ENCODE peak calls at places on chromosomes 7 and 10, in four cellular contexts. I, Y, A and W are unnamed samples.
A peak's percentile ranks its signal among the peaks of the same experiment; 100 is the strongest.

GRCh38 chr7:74173866-74174605 is at the start of gene EIF4H:
- DNase-seq in Y (peak; percentile 98), I (peak; percentile 86), A (peak; percentile 95), W (peak; percentile 99)

GRCh38 chr10:25556457-25556856 is 377.6 kb upstream of the MYO3A start:
- DNase-seq in A (peak; percentile 71), I (no peak), Y (no peak), W (no peak)

GRCh38 chr7:25894002-25894901 is 257.7 kb upstream of the NFE2L3 start:
- DNase-seq in A (peak; percentile 39), I (peak; percentile 61), Y (peak; percentile 49), W (peak; percentile 23)

GRCh38 chr10:115706482-115707076 is 566.4 kb downstream of the GFRA1 start:
- DNase-seq in Y (no peak), I (peak; percentile 12), A (peak; percentile 35), W (no peak)

GRCh38 chr7:100126931-100127865 is at the start of gene MBLAC1:
- DNase-seq in I (peak; percentile 87), A (peak; percentile 85), Y (peak; percentile 88), W (peak; percentile 92)

GRCh38 chr7:24024689-24025088 is 259.3 kb upstream of the NPY start:
- DNase-seq in I (no peak), A (no peak), Y (no peak), W (no peak)

GRCh38 chr10:97718659-97719142 is 5.2 kb downstream of the MARVELD1 start:
- DNase-seq in Y (peak; percentile 82), A (peak; percentile 95), I (peak; percentile 75), W (peak; percentile 88)

GRCh38 chr10:70657036-70657435 is 15.3 kb upstream of the ADAMTS14 start:
- DNase-seq in I (no peak), Y (no peak), A (no peak), W (peak; percentile 6)

GRCh38 chr10:87617503-87617902 is 42.2 kb upstream of the PAPSS2 start:
- DNase-seq in A (no peak), I (no peak), Y (no peak), W (no peak)

GRCh38 chr10:74857586-74857985 is 31.2 kb downstream of the KAT6B start:
- DNase-seq in A (no peak), Y (no peak), I (no peak), W (no peak)

GRCh38 chr10:74856940-74857339 is 30.5 kb downstream of the KAT6B start:
- DNase-seq in A (no peak), Y (no peak), I (no peak), W (no peak)

GRCh38 chr10:74854610-74855009 is 28.2 kb downstream of the KAT6B start:
- DNase-seq in I (no peak), Y (no peak), A (no peak), W (no peak)

GRCh38 chr10:74855439-74855838 is 29.0 kb downstream of the KAT6B start:
- DNase-seq in Y (no peak), I (no peak), A (no peak), W (no peak)

GRCh38 chr10:74855027-74855426 is 28.6 kb downstream of the KAT6B start:
- DNase-seq in A (no peak), I (no peak), Y (no peak), W (no peak)
- H3K4me1 ChIP-seq in A (no peaks in the 10 kb centered on the region), I (peaks cover 2% of the 10 kb centered on the region), Y (peaks cover 44% of the 10 kb centered on the region), W (peaks cover 26% of the 10 kb centered on the region)

DNA sequence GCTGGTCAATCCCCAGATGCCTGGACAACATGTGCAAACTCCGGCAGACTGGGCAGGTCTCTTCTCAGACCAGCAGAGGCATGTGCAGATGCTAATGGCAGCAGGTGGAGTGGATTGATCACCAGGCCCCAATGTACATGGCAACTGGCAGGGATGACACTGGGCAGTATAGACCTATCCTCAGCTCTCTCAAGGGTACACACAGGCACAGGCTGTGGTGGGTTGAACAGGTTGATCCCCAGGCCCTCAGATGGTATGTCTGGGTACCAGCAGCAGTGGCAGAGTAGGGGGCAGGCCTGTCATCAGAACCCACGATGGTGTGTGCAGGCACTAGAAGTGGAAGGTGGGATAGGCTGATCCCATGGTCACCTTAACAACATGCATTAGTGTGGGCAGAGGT is 98.7 kb downstream of the LANCL2 start:
- DNase-seq in Y (no peak), I (no peak), A (no peak), W (no peak)
- H3K9me3 ChIP-seq in Y (peaks cover 6% of the 10 kb centered on the region), I (no peaks in the 10 kb centered on the region), A (no peaks in the 10 kb centered on the region), W (peaks cover 8% of the 10 kb centered on the region)

GRCh38 chr10:113399051-113399450 is 153.8 kb upstream of the HABP2 start:
- DNase-seq in A (no peak), Y (no peak), I (no peak), W (no peak)
- H3K27ac ChIP-seq in A (no peak overlapping the region), Y (no peak overlapping the region), I (no peak overlapping the region), W (no peak overlapping the region)

DNA sequence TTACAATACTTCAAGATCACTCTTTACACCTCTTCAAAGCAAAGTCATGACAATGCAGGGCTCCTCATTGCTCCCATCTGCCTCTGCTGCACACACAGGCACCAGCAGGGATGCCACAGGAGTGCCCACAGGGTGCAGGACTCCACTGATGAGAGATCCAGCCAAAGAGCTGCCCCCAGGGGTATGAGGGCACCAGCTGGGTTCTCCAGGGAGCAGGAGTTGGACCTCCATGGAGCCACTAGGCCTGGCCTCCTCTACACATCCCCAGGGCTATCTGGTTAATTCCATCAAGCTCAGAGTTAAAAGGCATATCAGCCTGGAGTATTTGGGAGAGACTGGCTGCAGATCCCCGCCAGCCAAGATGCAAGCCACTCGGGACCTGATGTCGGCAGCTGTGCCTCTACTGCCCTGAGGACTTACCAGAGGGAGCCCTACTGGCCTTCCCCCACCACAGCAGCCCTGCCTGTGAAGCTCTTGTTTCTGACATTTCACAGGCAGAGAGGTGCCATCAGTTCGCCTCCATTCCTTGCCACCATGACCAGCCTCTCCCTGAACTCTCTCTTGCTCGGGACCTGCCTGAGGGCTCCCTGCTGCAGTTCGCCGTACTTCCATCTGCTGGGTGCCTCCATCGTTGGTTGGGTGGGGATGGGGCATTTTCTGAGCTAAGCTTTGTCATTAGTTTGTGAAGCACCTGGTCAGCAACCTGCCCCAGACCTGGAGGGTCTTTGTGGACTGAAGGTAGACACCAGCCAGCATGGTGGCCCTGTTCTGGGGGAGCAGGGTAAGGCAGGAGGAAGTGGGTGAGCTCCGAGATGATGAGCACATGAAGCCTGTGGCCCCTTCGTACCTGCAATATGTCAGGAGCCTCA is 12.5 kb upstream of the TRIM8 start:
- DNase-seq in Y (peak; percentile 15), I (no peak), A (no peak), W (no peak)
- H3K4me1 ChIP-seq in Y (peaks cover 73% of the 10 kb centered on the region), I (peaks cover 68% of the 10 kb centered on the region), A (peaks cover 72% of the 10 kb centered on the region), W (no peaks in the 10 kb centered on the region)

DNA sequence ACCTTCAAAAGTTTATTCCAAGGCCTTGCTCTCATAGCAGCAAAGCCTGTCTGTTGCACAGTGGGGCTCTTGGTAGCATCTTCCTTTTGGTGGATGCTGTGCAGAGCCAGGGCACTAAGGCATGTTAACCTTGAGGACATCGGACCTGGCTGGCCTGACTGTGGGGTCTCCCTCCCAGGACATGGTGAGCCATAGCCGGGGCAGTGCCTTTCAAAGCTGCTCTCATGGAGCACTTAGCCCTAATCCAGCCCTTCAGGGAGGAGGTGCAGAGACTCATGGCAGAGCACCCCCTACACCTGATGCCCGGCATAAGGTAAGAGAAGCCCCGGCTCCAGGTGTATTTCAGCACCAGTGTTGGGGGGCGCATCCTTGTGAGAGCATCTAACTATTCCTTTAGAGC is 941.4 kb upstream of the ZNF722 start:
- DNase-seq in A (no peak), Y (no peak), I (no peak), W (peak; percentile 30)
- H3K9me3 ChIP-seq in A (no peaks in the 10 kb centered on the region), Y (peaks cover 10% of the 10 kb centered on the region), I (no peaks in the 10 kb centered on the region), W (no peaks in the 10 kb centered on the region)

DNA sequence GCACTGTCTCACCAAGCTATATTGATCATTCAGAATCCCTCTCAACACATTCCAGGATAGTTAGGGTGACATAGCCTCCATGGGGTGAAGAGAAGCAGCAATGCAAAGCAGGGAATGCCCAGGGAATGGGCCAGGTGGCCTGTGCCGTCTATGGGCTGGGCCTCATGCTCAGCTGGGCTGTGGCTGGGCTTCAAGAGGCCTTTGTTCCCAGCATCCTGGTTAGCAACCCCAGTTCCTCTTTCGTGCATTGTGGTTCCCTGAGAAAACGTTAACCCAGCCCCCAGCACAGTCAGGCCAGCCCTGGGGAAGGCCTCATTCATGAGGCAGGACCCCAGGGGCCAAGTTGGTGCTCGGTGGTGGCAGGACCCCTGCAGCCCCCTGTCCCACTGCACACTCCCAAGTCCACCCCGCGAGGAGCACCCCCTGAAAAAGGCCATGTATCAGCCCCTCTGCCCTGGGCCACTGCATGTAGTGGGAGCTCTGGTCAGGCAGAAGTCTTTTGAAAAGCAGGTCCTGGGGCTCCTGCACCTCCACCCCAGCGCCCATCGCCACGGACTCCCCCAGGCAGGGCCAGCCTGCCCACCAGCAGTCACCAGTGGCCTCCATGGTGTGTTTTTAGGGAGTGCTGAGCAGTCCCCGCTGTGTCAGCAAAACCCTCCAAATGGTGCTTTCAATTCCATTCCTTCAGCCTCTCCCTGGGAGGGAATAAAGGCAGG is 25.4 kb downstream of the VSIR start:
- DNase-seq in Y (no peak), I (no peak), A (no peak), W (peak; percentile 72)
- H3K27ac ChIP-seq in Y (peak overlapping the region; percentile 80), I (no peak overlapping the region), A (no peak overlapping the region), W (peak overlapping the region; percentile 90)